ENCODE peak calls at places on chromosomes 1 and 21, in seven cellular contexts. One of them, this sample, is unnamed.

GRCh38 chr1:46506470-46507219 is 17.0 kb downstream of the DMBX1 start:
- DNase-seq in GM23248: peak; percentile 73
- DNase-seq in fibroblast of lung: no peak
- DNase-seq in lung: no peak
- DNase-seq in uterus: no peak
- DNase-seq in ovary: no peak
- DNase-seq in WERI-Rb-1: no peak
- DNase-seq in this sample: no peak

GRCh38 chr1:230894032-230894431 is 25.7 kb upstream of the C1orf198 start:
- DNase-seq in GM23248: no peak
- DNase-seq in fibroblast of lung: no peak
- DNase-seq in lung: no peak
- DNase-seq in uterus: no peak
- DNase-seq in ovary: no peak
- DNase-seq in WERI-Rb-1: no peak
- DNase-seq in this sample: no peak

GRCh38 chr21:39182016-39182415 is 1.2 kb downstream of the PSMG1 start:
- DNase-seq in GM23248: peak; percentile 19
- DNase-seq in fibroblast of lung: no peak
- DNase-seq in lung: no peak
- DNase-seq in uterus: no peak
- DNase-seq in ovary: no peak
- DNase-seq in WERI-Rb-1: no peak
- DNase-seq in this sample: no peak

GRCh38 chr1:181674617-181675016 is 191.3 kb downstream of the CACNA1E start:
- DNase-seq in GM23248: no peak
- DNase-seq in fibroblast of lung: no peak
- DNase-seq in lung: no peak
- DNase-seq in uterus: no peak
- DNase-seq in ovary: no peak
- DNase-seq in WERI-Rb-1: no peak
- DNase-seq in this sample: no peak

GRCh38 chr1:21490774-21491482 is 18.3 kb upstream of the ALPL start:
- DNase-seq in GM23248: peak; percentile 86
- DNase-seq in fibroblast of lung: peak; percentile 52
- DNase-seq in lung: no peak
- DNase-seq in uterus: no peak
- DNase-seq in ovary: no peak
- DNase-seq in WERI-Rb-1: peak; percentile 55
- DNase-seq in this sample: no peak

GRCh38 chr1:183610053-183610452 is 19.8 kb upstream of the NCF2 start:
- DNase-seq in GM23248: peak; percentile 60
- DNase-seq in fibroblast of lung: peak; percentile 29
- DNase-seq in lung: no peak
- DNase-seq in uterus: no peak
- DNase-seq in ovary: no peak
- DNase-seq in WERI-Rb-1: no peak
- DNase-seq in this sample: no peak

GRCh38 chr21:45607021-45607921 is 36.3 kb upstream of the PCBP3 start:
- DNase-seq in GM23248: no peak
- DNase-seq in fibroblast of lung: peak; percentile 76
- DNase-seq in lung: no peak
- DNase-seq in uterus: peak; percentile 1
- DNase-seq in ovary: no peak
- DNase-seq in WERI-Rb-1: no peak
- DNase-seq in this sample: no peak

GRCh38 chr1:93180723-93181613 is at the start of gene CCDC18:
- DNase-seq in GM23248: peak; percentile 75
- DNase-seq in fibroblast of lung: peak; percentile 51
- DNase-seq in lung: no peak
- DNase-seq in uterus: no peak
- DNase-seq in ovary: no peak
- DNase-seq in WERI-Rb-1: no peak
- DNase-seq in this sample: no peak

GRCh38 chr1:108814343-108815125 is 42.4 kb downstream of the AKNAD1 start:
- DNase-seq in GM23248: peak; percentile 34
- DNase-seq in fibroblast of lung: peak; percentile 68
- DNase-seq in lung: no peak
- DNase-seq in uterus: peak; percentile 54
- DNase-seq in ovary: peak; percentile 33
- DNase-seq in WERI-Rb-1: no peak
- DNase-seq in this sample: no peak

GRCh38 chr1:224802596-224802995 is 126.9 kb upstream of the DNAH14 start:
- DNase-seq in GM23248: no peak
- DNase-seq in fibroblast of lung: no peak
- DNase-seq in lung: no peak
- DNase-seq in uterus: no peak
- DNase-seq in ovary: no peak
- DNase-seq in WERI-Rb-1: no peak
- DNase-seq in this sample: no peak

GRCh38 chr1:158799689-158800088 is 18.7 kb upstream of the OR6N2 start:
- DNase-seq in GM23248: no peak
- DNase-seq in fibroblast of lung: no peak
- DNase-seq in lung: no peak
- DNase-seq in uterus: no peak
- DNase-seq in ovary: no peak
- DNase-seq in WERI-Rb-1: no peak
- DNase-seq in this sample: no peak

GRCh38 chr1:117599822-117600221 is 6.0 kb upstream of the TENT5C start:
- DNase-seq in GM23248: no peak
- DNase-seq in fibroblast of lung: no peak
- DNase-seq in lung: no peak
- DNase-seq in uterus: peak; percentile 0
- DNase-seq in ovary: no peak
- DNase-seq in WERI-Rb-1: no peak
- DNase-seq in this sample: no peak

GRCh38 chr1:2801535-2802291 is at the start of gene TTC34:
- DNase-seq in GM23248: peak; percentile 18
- DNase-seq in fibroblast of lung: no peak
- DNase-seq in lung: no peak
- DNase-seq in uterus: no peak
- DNase-seq in ovary: no peak
- DNase-seq in WERI-Rb-1: peak; percentile 80
- DNase-seq in this sample: peak; percentile 33

GRCh38 chr1:182163821-182164223 is 102.3 kb upstream of the ZNF648 start:
- DNase-seq in GM23248: peak; percentile 41
- DNase-seq in fibroblast of lung: no peak
- DNase-seq in lung: no peak
- DNase-seq in uterus: peak; percentile 30
- DNase-seq in ovary: peak; percentile 77
- DNase-seq in WERI-Rb-1: no peak
- DNase-seq in this sample: no peak

GRCh38 chr21:38170283-38170682 is 86.5 kb upstream of the KCNJ15 start:
- DNase-seq in GM23248: peak; percentile 60
- DNase-seq in fibroblast of lung: peak; percentile 24
- DNase-seq in lung: peak; percentile 54
- DNase-seq in uterus: no peak
- DNase-seq in ovary: no peak
- DNase-seq in WERI-Rb-1: peak; percentile 55
- DNase-seq in this sample: peak; percentile 57

GRCh38 chr1:29708818-29709710 is 472.7 kb downstream of the PTPRU start:
- DNase-seq in GM23248: peak; percentile 81
- DNase-seq in fibroblast of lung: peak; percentile 91
- DNase-seq in lung: no peak
- DNase-seq in uterus: no peak
- DNase-seq in ovary: no peak
- DNase-seq in WERI-Rb-1: no peak
- DNase-seq in this sample: no peak

GRCh38 chr21:42009018-42009830 is 936 bp downstream of the ZBTB21 start:
- DNase-seq in GM23248: peak; percentile 85
- DNase-seq in fibroblast of lung: peak; percentile 65
- DNase-seq in lung: no peak
- DNase-seq in uterus: peak; percentile 50
- DNase-seq in ovary: peak; percentile 56
- DNase-seq in WERI-Rb-1: peak; percentile 65
- DNase-seq in this sample: peak; percentile 52

GRCh38 chr1:171661076-171661650 is 8.7 kb upstream of the MYOC start:
- DNase-seq in GM23248: no peak
- DNase-seq in fibroblast of lung: no peak
- DNase-seq in lung: no peak
- DNase-seq in uterus: no peak
- DNase-seq in ovary: no peak
- DNase-seq in WERI-Rb-1: no peak
- DNase-seq in this sample: no peak

GRCh38 chr1:171653796-171654704 is 1.6 kb upstream of the MYOC start:
- DNase-seq in GM23248: peak; percentile 50
- DNase-seq in fibroblast of lung: peak; percentile 75
- DNase-seq in lung: no peak
- DNase-seq in uterus: peak; percentile 53
- DNase-seq in ovary: peak; percentile 24
- DNase-seq in WERI-Rb-1: no peak
- DNase-seq in this sample: no peak

GRCh38 chr1:171654705-171655214 is 2.3 kb upstream of the MYOC start:
- DNase-seq in GM23248: peak; percentile 70
- DNase-seq in fibroblast of lung: no peak
- DNase-seq in lung: no peak
- DNase-seq in uterus: no peak
- DNase-seq in ovary: no peak
- DNase-seq in WERI-Rb-1: no peak
- DNase-seq in this sample: no peak

GRCh38 chr1:171652234-171652822 is at the start of gene MYOC:
- DNase-seq in GM23248: no peak
- DNase-seq in fibroblast of lung: no peak
- DNase-seq in lung: no peak
- DNase-seq in uterus: no peak
- DNase-seq in ovary: no peak
- DNase-seq in WERI-Rb-1: no peak
- DNase-seq in this sample: no peak

GRCh38 chr1:171655215-171656116 is 3.0 kb upstream of the MYOC start:
- DNase-seq in GM23248: peak; percentile 77
- DNase-seq in fibroblast of lung: peak; percentile 38
- DNase-seq in lung: peak; percentile 62
- DNase-seq in uterus: peak; percentile 79
- DNase-seq in ovary: peak; percentile 68
- DNase-seq in WERI-Rb-1: peak; percentile 49
- DNase-seq in this sample: peak; percentile 45
- H3K4me3 ChIP-seq in GM23248: peak overlapping the region; percentile 27
- H3K4me3 ChIP-seq in fibroblast of lung: no peak overlapping the region
- H3K4me3 ChIP-seq in lung: no peak overlapping the region
- H3K4me3 ChIP-seq in uterus: no peak overlapping the region
- H3K4me3 ChIP-seq in ovary: peak overlapping the region; percentile 4
- H3K4me3 ChIP-seq in WERI-Rb-1: no peak overlapping the region
- H3K4me3 ChIP-seq in this sample: no peak overlapping the region

GRCh38 chr1:201694615-201695335 is 134.2 kb upstream of the IPO9 start:
- DNase-seq in GM23248: no peak
- DNase-seq in fibroblast of lung: no peak
- DNase-seq in lung: no peak
- DNase-seq in uterus: no peak
- DNase-seq in ovary: no peak
- DNase-seq in WERI-Rb-1: peak; percentile 55
- DNase-seq in this sample: no peak
- H3K27ac ChIP-seq in GM23248: peak overlapping the region; percentile 84
- H3K27ac ChIP-seq in fibroblast of lung: peak overlapping the region; percentile 4
- H3K27ac ChIP-seq in lung: no peak overlapping the region
- H3K27ac ChIP-seq in uterus: peak overlapping the region; percentile 53
- H3K27ac ChIP-seq in ovary: no peak overlapping the region
- H3K27ac ChIP-seq in WERI-Rb-1: no peak overlapping the region
- H3K27ac ChIP-seq in this sample: no peak overlapping the region

GRCh38 chr1:16628361-16629111 is 15.2 kb upstream of the NBPF1 start:
- DNase-seq in GM23248: no peak
- DNase-seq in fibroblast of lung: no peak
- DNase-seq in lung: no peak
- DNase-seq in uterus: peak; percentile 16
- DNase-seq in ovary: no peak
- DNase-seq in WERI-Rb-1: no peak
- DNase-seq in this sample: peak; percentile 31

GRCh38 chr1:16630661-16631247 is 17.4 kb upstream of the NBPF1 start:
- DNase-seq in GM23248: no peak
- DNase-seq in fibroblast of lung: no peak
- DNase-seq in lung: no peak
- DNase-seq in uterus: peak; percentile 23
- DNase-seq in ovary: no peak
- DNase-seq in WERI-Rb-1: no peak
- DNase-seq in this sample: peak; percentile 34

GRCh38 chr1:16625497-16626408 is 12.4 kb upstream of the NBPF1 start:
- DNase-seq in GM23248: no peak
- DNase-seq in fibroblast of lung: no peak
- DNase-seq in lung: no peak
- DNase-seq in uterus: peak; percentile 22
- DNase-seq in ovary: no peak
- DNase-seq in WERI-Rb-1: no peak
- DNase-seq in this sample: peak; percentile 45

GRCh38 chr1:16631248-16632043 is 18.1 kb upstream of the NBPF1 start:
- DNase-seq in GM23248: no peak
- DNase-seq in fibroblast of lung: no peak
- DNase-seq in lung: no peak
- DNase-seq in uterus: peak; percentile 20
- DNase-seq in ovary: peak; percentile 8
- DNase-seq in WERI-Rb-1: peak; percentile 16
- DNase-seq in this sample: peak; percentile 34
- H3K36me3 ChIP-seq in GM23248: no peaks in the 10 kb centered on the region
- H3K36me3 ChIP-seq in fibroblast of lung: peaks cover 27% of the 10 kb centered on the region
- H3K36me3 ChIP-seq in lung: peaks cover 7% of the 10 kb centered on the region
- H3K36me3 ChIP-seq in uterus: no peaks in the 10 kb centered on the region
- H3K36me3 ChIP-seq in ovary: no peaks in the 10 kb centered on the region
- H3K36me3 ChIP-seq in WERI-Rb-1: peaks cover 54% of the 10 kb centered on the region
- H3K36me3 ChIP-seq in this sample: peaks cover 90% of the 10 kb centered on the region

GRCh38 chr1:41740058-41740457 is 178.7 kb downstream of the HIVEP3 start:
- DNase-seq in GM23248: no peak
- DNase-seq in fibroblast of lung: no peak
- DNase-seq in lung: no peak
- DNase-seq in uterus: no peak
- DNase-seq in ovary: no peak
- DNase-seq in WERI-Rb-1: no peak
- DNase-seq in this sample: no peak

GRCh38 chr1:41738475-41738874 is 180.2 kb downstream of the HIVEP3 start:
- DNase-seq in GM23248: no peak
- DNase-seq in fibroblast of lung: peak; percentile 69
- DNase-seq in lung: no peak
- DNase-seq in uterus: no peak
- DNase-seq in ovary: no peak
- DNase-seq in WERI-Rb-1: no peak
- DNase-seq in this sample: no peak

GRCh38 chr1:41740630-41741239 is 178.0 kb downstream of the HIVEP3 start:
- DNase-seq in GM23248: no peak
- DNase-seq in fibroblast of lung: no peak
- DNase-seq in lung: no peak
- DNase-seq in uterus: no peak
- DNase-seq in ovary: no peak
- DNase-seq in WERI-Rb-1: no peak
- DNase-seq in this sample: no peak

GRCh38 chr1:41738010-41738409 is 180.7 kb downstream of the HIVEP3 start:
- DNase-seq in GM23248: no peak
- DNase-seq in fibroblast of lung: no peak
- DNase-seq in lung: no peak
- DNase-seq in uterus: no peak
- DNase-seq in ovary: no peak
- DNase-seq in WERI-Rb-1: no peak
- DNase-seq in this sample: no peak

GRCh38 chr1:41739061-41739955 is 179.4 kb downstream of the HIVEP3 start:
- DNase-seq in GM23248: no peak
- DNase-seq in fibroblast of lung: no peak
- DNase-seq in lung: peak; percentile 88
- DNase-seq in uterus: peak; percentile 31
- DNase-seq in ovary: no peak
- DNase-seq in WERI-Rb-1: no peak
- DNase-seq in this sample: peak; percentile 63
- H3K4me3 ChIP-seq in GM23248: no peak overlapping the region
- H3K4me3 ChIP-seq in fibroblast of lung: no peak overlapping the region
- H3K4me3 ChIP-seq in lung: no peak overlapping the region
- H3K4me3 ChIP-seq in uterus: no peak overlapping the region
- H3K4me3 ChIP-seq in ovary: no peak overlapping the region
- H3K4me3 ChIP-seq in WERI-Rb-1: no peak overlapping the region
- H3K4me3 ChIP-seq in this sample: no peak overlapping the region

GRCh38 chr1:82485591-82486369 is 685.0 kb downstream of the ADGRL2 start:
- DNase-seq in GM23248: peak; percentile 12
- DNase-seq in fibroblast of lung: peak; percentile 52
- DNase-seq in lung: no peak
- DNase-seq in uterus: peak; percentile 37
- DNase-seq in ovary: peak; percentile 76
- DNase-seq in WERI-Rb-1: no peak
- DNase-seq in this sample: no peak
- H3K27ac ChIP-seq in GM23248: no peak overlapping the region
- H3K27ac ChIP-seq in fibroblast of lung: no peak overlapping the region
- H3K27ac ChIP-seq in lung: no peak overlapping the region
- H3K27ac ChIP-seq in uterus: peak overlapping the region; percentile 37
- H3K27ac ChIP-seq in ovary: no peak overlapping the region
- H3K27ac ChIP-seq in WERI-Rb-1: no peak overlapping the region
- H3K27ac ChIP-seq in this sample: no peak overlapping the region